ENCODE peak calls at places on chromosomes 12 and 14, in seven cellular contexts. One of them, this sample, is unnamed.

GRCh38 chr14:49692191-49692757 is 646 bp upstream of the KLHDC1 start:
- DNase-seq in transverse colon: no peak
- DNase-seq in PC-3: no peak
- DNase-seq in CD8-positive, alpha-beta T cell: no peak
- DNase-seq in cardiac fibroblast: peak; percentile 22
- DNase-seq in HCT116: no peak
- DNase-seq in upper lobe of right lung: no peak
- DNase-seq in this sample: peak; percentile 30

GRCh38 chr12:54984602-54985376 is at the start of gene TESPA1:
- DNase-seq in HCT116: no peak
- DNase-seq in upper lobe of right lung: peak; percentile 75
- DNase-seq in CD8-positive, alpha-beta T cell: peak; percentile 92
- DNase-seq in PC-3: no peak
- DNase-seq in transverse colon: peak; percentile 71
- DNase-seq in cardiac fibroblast: peak; percentile 14
- DNase-seq in this sample: peak; percentile 5

GRCh38 chr12:4069046-4070010 is 196.1 kb upstream of the PARP11 start:
- DNase-seq in PC-3: no peak
- DNase-seq in cardiac fibroblast: no peak
- DNase-seq in CD8-positive, alpha-beta T cell: no peak
- DNase-seq in HCT116: no peak
- DNase-seq in upper lobe of right lung: no peak
- DNase-seq in transverse colon: no peak
- DNase-seq in this sample: peak; percentile 2

GRCh38 chr12:131114942-131115584 is 161.4 kb downstream of the ADGRD1 start:
- DNase-seq in upper lobe of right lung: peak; percentile 40
- DNase-seq in HCT116: no peak
- DNase-seq in CD8-positive, alpha-beta T cell: no peak
- DNase-seq in cardiac fibroblast: no peak
- DNase-seq in transverse colon: no peak
- DNase-seq in PC-3: no peak
- DNase-seq in this sample: no peak

GRCh38 chr14:34324363-34324795 is 137.7 kb downstream of the SPTSSA start:
- DNase-seq in HCT116: peak; percentile 27
- DNase-seq in cardiac fibroblast: peak; percentile 59
- DNase-seq in transverse colon: peak; percentile 12
- DNase-seq in CD8-positive, alpha-beta T cell: no peak
- DNase-seq in upper lobe of right lung: no peak
- DNase-seq in PC-3: peak; percentile 67
- DNase-seq in this sample: peak; percentile 50

GRCh38 chr12:89194683-89195082 is 157.6 kb downstream of the DUSP6 start:
- DNase-seq in HCT116: no peak
- DNase-seq in cardiac fibroblast: no peak
- DNase-seq in PC-3: no peak
- DNase-seq in upper lobe of right lung: no peak
- DNase-seq in transverse colon: no peak
- DNase-seq in CD8-positive, alpha-beta T cell: no peak
- DNase-seq in this sample: no peak

GRCh38 chr12:1936406-1937320 is 18.2 kb upstream of the CACNA2D4 start:
- DNase-seq in transverse colon: peak; percentile 87
- DNase-seq in CD8-positive, alpha-beta T cell: no peak
- DNase-seq in upper lobe of right lung: peak; percentile 87
- DNase-seq in cardiac fibroblast: peak; percentile 50
- DNase-seq in PC-3: peak; percentile 90
- DNase-seq in HCT116: no peak
- DNase-seq in this sample: peak; percentile 48

GRCh38 chr12:111686574-111687105 is 787 bp downstream of the ACAD10 start:
- DNase-seq in upper lobe of right lung: no peak
- DNase-seq in cardiac fibroblast: peak; percentile 36
- DNase-seq in CD8-positive, alpha-beta T cell: no peak
- DNase-seq in PC-3: no peak
- DNase-seq in transverse colon: no peak
- DNase-seq in HCT116: no peak
- DNase-seq in this sample: peak; percentile 19

GRCh38 chr12:131226345-131227265 is 272.9 kb downstream of the ADGRD1 start:
- DNase-seq in cardiac fibroblast: no peak
- DNase-seq in CD8-positive, alpha-beta T cell: no peak
- DNase-seq in PC-3: no peak
- DNase-seq in HCT116: no peak
- DNase-seq in upper lobe of right lung: peak; percentile 42
- DNase-seq in transverse colon: no peak
- DNase-seq in this sample: no peak

GRCh38 chr12:53560386-53560785 is 53.1 kb upstream of the NPFF start:
- DNase-seq in upper lobe of right lung: no peak
- DNase-seq in cardiac fibroblast: peak; percentile 95
- DNase-seq in HCT116: no peak
- DNase-seq in PC-3: no peak
- DNase-seq in CD8-positive, alpha-beta T cell: no peak
- DNase-seq in transverse colon: no peak
- DNase-seq in this sample: peak; percentile 90

GRCh38 chr12:66048843-66049537 is 81.6 kb downstream of the LLPH start:
- DNase-seq in upper lobe of right lung: no peak
- DNase-seq in CD8-positive, alpha-beta T cell: no peak
- DNase-seq in PC-3: peak; percentile 62
- DNase-seq in transverse colon: no peak
- DNase-seq in cardiac fibroblast: peak; percentile 60
- DNase-seq in HCT116: no peak
- DNase-seq in this sample: peak; percentile 75

GRCh38 chr14:59688224-59689170 is 111.9 kb upstream of the CCDC175 start:
- DNase-seq in PC-3: peak; percentile 94
- DNase-seq in HCT116: peak; percentile 24
- DNase-seq in cardiac fibroblast: peak; percentile 70
- DNase-seq in transverse colon: peak; percentile 58
- DNase-seq in upper lobe of right lung: no peak
- DNase-seq in CD8-positive, alpha-beta T cell: no peak
- DNase-seq in this sample: peak; percentile 61

GRCh38 chr12:99984271-99985128 is at the start of gene ANKS1B:
- DNase-seq in PC-3: peak; percentile 49
- DNase-seq in cardiac fibroblast: peak; percentile 29
- DNase-seq in transverse colon: peak; percentile 24
- DNase-seq in CD8-positive, alpha-beta T cell: no peak
- DNase-seq in upper lobe of right lung: peak; percentile 83
- DNase-seq in HCT116: no peak
- DNase-seq in this sample: peak; percentile 39

GRCh38 chr12:34126239-34126641 is 103.9 kb downstream of the ALG10 start:
- DNase-seq in CD8-positive, alpha-beta T cell: no peak
- DNase-seq in cardiac fibroblast: no peak
- DNase-seq in PC-3: peak; percentile 16
- DNase-seq in transverse colon: no peak
- DNase-seq in upper lobe of right lung: no peak
- DNase-seq in HCT116: no peak
- DNase-seq in this sample: no peak
- H3K4me3 ChIP-seq in CD8-positive, alpha-beta T cell: peak overlapping the region; percentile 7
- H3K4me3 ChIP-seq in cardiac fibroblast: no peak overlapping the region
- H3K4me3 ChIP-seq in PC-3: peak overlapping the region; percentile 51
- H3K4me3 ChIP-seq in transverse colon: peak overlapping the region; percentile 13
- H3K4me3 ChIP-seq in upper lobe of right lung: peak overlapping the region; percentile 17
- H3K4me3 ChIP-seq in HCT116: no peak overlapping the region
- H3K4me3 ChIP-seq in this sample: no peak overlapping the region

GRCh38 chr14:95523051-95523817 is 6.8 kb upstream of the SYNE3 start:
- DNase-seq in cardiac fibroblast: peak; percentile 70
- DNase-seq in PC-3: peak; percentile 32
- DNase-seq in HCT116: no peak
- DNase-seq in CD8-positive, alpha-beta T cell: no peak
- DNase-seq in upper lobe of right lung: no peak
- DNase-seq in transverse colon: no peak
- DNase-seq in this sample: no peak
- H3K4me3 ChIP-seq in cardiac fibroblast: no peak overlapping the region
- H3K4me3 ChIP-seq in PC-3: no peak overlapping the region
- H3K4me3 ChIP-seq in HCT116: no peak overlapping the region
- H3K4me3 ChIP-seq in CD8-positive, alpha-beta T cell: peak overlapping the region; percentile 36
- H3K4me3 ChIP-seq in upper lobe of right lung: no peak overlapping the region
- H3K4me3 ChIP-seq in transverse colon: no peak overlapping the region
- H3K4me3 ChIP-seq in this sample: no peak overlapping the region

GRCh38 chr12:95385246-95385645 is 88.7 kb upstream of the METAP2 start:
- DNase-seq in CD8-positive, alpha-beta T cell: no peak
- DNase-seq in HCT116: no peak
- DNase-seq in upper lobe of right lung: no peak
- DNase-seq in cardiac fibroblast: peak; percentile 63
- DNase-seq in PC-3: no peak
- DNase-seq in transverse colon: no peak
- DNase-seq in this sample: peak; percentile 50
- H3K4me3 ChIP-seq in CD8-positive, alpha-beta T cell: no peak overlapping the region
- H3K4me3 ChIP-seq in HCT116: no peak overlapping the region
- H3K4me3 ChIP-seq in upper lobe of right lung: peak overlapping the region; percentile 18
- H3K4me3 ChIP-seq in cardiac fibroblast: peak overlapping the region; percentile 30
- H3K4me3 ChIP-seq in PC-3: no peak overlapping the region
- H3K4me3 ChIP-seq in transverse colon: peak overlapping the region; percentile 24
- H3K4me3 ChIP-seq in this sample: peak overlapping the region; percentile 42

GRCh38 chr12:12555656-12556055 is 7.0 kb downstream of the DUSP16 start:
- DNase-seq in PC-3: no peak
- DNase-seq in HCT116: no peak
- DNase-seq in cardiac fibroblast: no peak
- DNase-seq in CD8-positive, alpha-beta T cell: no peak
- DNase-seq in transverse colon: no peak
- DNase-seq in upper lobe of right lung: no peak
- DNase-seq in this sample: no peak
- H3K4me3 ChIP-seq in PC-3: no peak overlapping the region
- H3K4me3 ChIP-seq in HCT116: no peak overlapping the region
- H3K4me3 ChIP-seq in cardiac fibroblast: no peak overlapping the region
- H3K4me3 ChIP-seq in CD8-positive, alpha-beta T cell: no peak overlapping the region
- H3K4me3 ChIP-seq in transverse colon: no peak overlapping the region
- H3K4me3 ChIP-seq in upper lobe of right lung: no peak overlapping the region
- H3K4me3 ChIP-seq in this sample: no peak overlapping the region